ENCODE peak calls at places on chromosomes 6 and 20, in ten cellular contexts. J, L, K, V, E, O, A, B, N and H are unnamed samples.

GRCh38 chr6:9085054-9085746 is 649.9 kb upstream of the SLC35B3 start:
- DNase-seq in J (no peak), O (no peak), E (no peak), L (no peak), K (no peak), V (no peak), A (no peak), N (no peak), B (no peak), H (no peak)

GRCh38 chr6:169312658-169313346 is 59.2 kb upstream of the THBS2 start:
- DNase-seq in A (no peak), V (no peak), N (no peak), E (no peak), K (no peak), B (no peak), J (no peak), O (no peak), L (no peak), H (no peak)

GRCh38 chr6:41560440-41561192 is 14.4 kb downstream of the FOXP4 start:
- DNase-seq in N (peak), V (no peak), E (peak), J (peak), K (peak), A (peak), L (no peak), O (no peak), B (peak), H (no peak)

GRCh38 chr6:26487466-26487865 is 12.6 kb upstream of the BTN1A1 start:
- DNase-seq in V (no peak), N (no peak), O (no peak), L (no peak), E (no peak), A (no peak), K (no peak), B (no peak), J (no peak), H (no peak)

GRCh38 chr20:48338717-48339116 is 489.1 kb downstream of the PREX1 start:
- DNase-seq in B (peak), A (no peak), J (no peak), V (peak), O (no peak), N (no peak), K (no peak), L (peak), E (no peak), H (no peak)

GRCh38 chr6:119467478-119468081 is 118.0 kb upstream of the MAN1A1 start:
- DNase-seq in N (no peak), O (no peak), K (no peak), J (no peak), B (peak), V (peak), L (peak), E (no peak), A (no peak), H (no peak)

GRCh38 chr6:77786935-77787629 is 134.2 kb downstream of the MEI4 start:
- DNase-seq in A (no peak), O (no peak), J (no peak), B (no peak), L (no peak), V (no peak), K (no peak), E (no peak), N (no peak), H (no peak)

GRCh38 chr6:51568771-51569170 is 518.6 kb downstream of the PKHD1 start:
- DNase-seq in L (no peak), A (no peak), O (no peak), J (no peak), B (no peak), V (no peak), N (no peak), K (no peak), E (no peak), H (no peak)

GRCh38 chr6:16028966-16029365 is 99.9 kb upstream of the MYLIP start:
- DNase-seq in K (no peak), V (no peak), A (no peak), L (no peak), J (no peak), B (no peak), O (no peak), E (no peak), N (no peak), H (no peak)

GRCh38 chr20:23156170-23156841 is 70.2 kb upstream of the CD93 start:
- DNase-seq in K (no peak), O (peak), E (no peak), J (no peak), N (no peak), A (no peak), V (no peak), L (peak), B (peak), H (no peak)

GRCh38 chr6:130143709-130144108 is 79.0 kb downstream of the SAMD3 start:
- DNase-seq in O (no peak), V (no peak), J (no peak), E (no peak), N (no peak), K (no peak), L (no peak), A (no peak), B (peak), H (no peak)

GRCh38 chr6:4687656-4687988 is 88.6 kb upstream of the CDYL start:
- DNase-seq in B (no peak), V (no peak), N (no peak), L (no peak), O (no peak), A (no peak), E (no peak), J (no peak), K (no peak), H (no peak)

GRCh38 chr6:109445382-109445781 is 4.9 kb downstream of the SMPD2 start:
- DNase-seq in J (no peak), B (no peak), E (no peak), L (no peak), K (no peak), O (no peak), A (no peak), V (no peak), N (no peak), H (no peak)

GRCh38 chr6:142414462-142414861 is 112.7 kb downstream of the ADGRG6 start:
- DNase-seq in B (no peak), A (no peak), O (no peak), N (no peak), J (no peak), V (no peak), L (no peak), E (no peak), K (no peak), H (no peak)

GRCh38 chr6:108556864-108557493 is 3.7 kb upstream of the FOXO3 start:
- DNase-seq in L (peak), B (no peak), E (no peak), O (no peak), N (no peak), V (peak), K (peak), J (no peak), A (peak), H (no peak)

GRCh38 chr6:109610555-109610954 is 80.4 kb downstream of the AK9 start:
- DNase-seq in E (no peak), A (no peak), V (no peak), K (no peak), B (no peak), O (no peak), J (no peak), L (peak), N (no peak), H (no peak)

GRCh38 chr6:42138630-42139619 is 3.5 kb downstream of the C6orf132 start:
- DNase-seq in V (no peak), O (no peak), E (no peak), B (no peak), J (no peak), L (no peak), K (no peak), N (no peak), A (no peak), H (no peak)

GRCh38 chr6:11050735-11051134 is 6.6 kb upstream of the ELOVL2 start:
- DNase-seq in N (no peak), B (peak), A (no peak), J (no peak), E (no peak), K (no peak), O (no peak), V (no peak), L (peak), H (no peak)

GRCh38 chr20:57281900-57282299 is 15.5 kb upstream of the BMP7 start:
- DNase-seq in K (no peak), E (no peak), O (no peak), N (no peak), J (no peak), A (no peak), B (no peak), V (no peak), L (no peak), H (no peak)

GRCh38 chr6:53433617-53434285 is 85.0 kb upstream of the ELOVL5 start:
- DNase-seq in A (no peak), E (no peak), B (no peak), V (no peak), K (no peak), N (no peak), L (no peak), J (no peak), O (no peak), H (no peak)

GRCh38 chr6:101129851-101130250 is 248.7 kb upstream of the ASCC3 start:
- DNase-seq in J (no peak), N (no peak), E (no peak), B (no peak), A (no peak), V (no peak), O (no peak), L (no peak), K (no peak), H (no peak)

GRCh38 chr6:166503167-166503744 is 83.2 kb downstream of the RAMACL start:
- DNase-seq in B (no peak), A (no peak), E (no peak), J (no peak), N (no peak), O (no peak), L (no peak), K (no peak), V (no peak), H (no peak)

GRCh38 chr6:49070411-49070810 is 392.6 kb downstream of the MMUT start:
- DNase-seq in B (no peak), O (no peak), N (no peak), V (no peak), L (no peak), K (no peak), E (no peak), A (no peak), J (no peak), H (no peak)

GRCh38 chr6:72321741-72322140 is 300.1 kb upstream of the KCNQ5 start:
- DNase-seq in O (no peak), B (peak), A (no peak), K (no peak), L (peak), J (no peak), V (peak), E (no peak), N (no peak), H (no peak)

GRCh38 chr20:53331151-53331973 is 262.3 kb downstream of the ZNF217 start:
- DNase-seq in E (no peak), N (peak), V (no peak), J (no peak), A (no peak), K (no peak), B (peak), L (peak), O (no peak), H (no peak)

GRCh38 chr20:22575737-22576136 is 8.6 kb downstream of the FOXA2 start:
- DNase-seq in J (no peak), A (no peak), O (no peak), B (no peak), E (no peak), V (no peak), L (no peak), N (no peak), K (no peak), H (no peak)

GRCh38 chr6:88287696-88288095 is 121.5 kb upstream of the CNR1 start:
- DNase-seq in A (no peak), N (no peak), E (no peak), O (no peak), B (no peak), L (no peak), V (no peak), J (no peak), K (no peak), H (no peak)

GRCh38 chr20:49573900-49574416 is 6.0 kb upstream of the PTGIS start:
- DNase-seq in A (no peak), N (peak), O (no peak), K (peak), E (no peak), L (no peak), V (no peak), J (no peak), B (no peak), H (no peak)

GRCh38 chr6:35729722-35730121 is 7.1 kb upstream of the ARMC12 start:
- DNase-seq in K (no peak), J (no peak), L (no peak), E (no peak), N (no peak), O (no peak), A (no peak), B (no peak), V (no peak), H (no peak)

GRCh38 chr20:25220021-25220730 is 24.7 kb downstream of the ENTPD6 start:
- DNase-seq in K (no peak), E (peak), B (peak), V (no peak), L (no peak), J (no peak), O (no peak), N (no peak), A (no peak), H (no peak)

GRCh38 chr6:134534708-134535149 is 216.8 kb upstream of the SGK1 start:
- DNase-seq in L (no peak), O (no peak), K (no peak), E (no peak), J (no peak), B (peak), V (no peak), N (no peak), A (no peak), H (no peak)

GRCh38 chr20:1185781-1186334 is 1.1 kb upstream of the TMEM74B start:
- DNase-seq in K (no peak), J (no peak), N (peak), E (peak), B (peak), L (peak), A (peak), O (no peak), V (no peak), H (peak)

GRCh38 chr6:162856885-162857284 is 129.1 kb downstream of the PACRG start:
- DNase-seq in E (no peak), B (peak), K (no peak), O (no peak), A (peak), N (no peak), V (peak), J (no peak), L (peak), H (peak)

GRCh38 chr6:35568967-35569606 is 56.4 kb upstream of the TULP1 start:
- DNase-seq in K (no peak), L (peak), J (peak), A (peak), O (no peak), E (no peak), N (peak), V (no peak), B (peak), H (peak)

GRCh38 chr20:35551485-35551884 is 9.6 kb downstream of the ERGIC3 start:
- DNase-seq in B (no peak), E (no peak), A (no peak), V (no peak), K (no peak), L (no peak), O (no peak), N (no peak), J (no peak), H (no peak)

GRCh38 chr6:39602590-39603319 is 122.5 kb downstream of the KIF6 start:
- DNase-seq in N (no peak), L (no peak), E (no peak), K (no peak), V (no peak), B (no peak), O (no peak), A (no peak), J (peak), H (no peak)

GRCh38 chr6:1689141-1689540 is 79.4 kb downstream of the FOXC1 start:
- DNase-seq in A (no peak), N (no peak), V (no peak), L (no peak), B (no peak), O (no peak), E (no peak), K (no peak), J (no peak), H (no peak)

GRCh38 chr6:1688396-1688795 is 78.7 kb downstream of the FOXC1 start:
- DNase-seq in J (no peak), K (no peak), L (no peak), E (no peak), O (no peak), A (no peak), V (no peak), B (no peak), N (no peak), H (no peak)

GRCh38 chr6:1687402-1687801 is 77.7 kb downstream of the FOXC1 start:
- DNase-seq in J (no peak), E (no peak), A (no peak), N (no peak), K (no peak), V (no peak), B (no peak), L (no peak), O (no peak), H (no peak)

DNA sequence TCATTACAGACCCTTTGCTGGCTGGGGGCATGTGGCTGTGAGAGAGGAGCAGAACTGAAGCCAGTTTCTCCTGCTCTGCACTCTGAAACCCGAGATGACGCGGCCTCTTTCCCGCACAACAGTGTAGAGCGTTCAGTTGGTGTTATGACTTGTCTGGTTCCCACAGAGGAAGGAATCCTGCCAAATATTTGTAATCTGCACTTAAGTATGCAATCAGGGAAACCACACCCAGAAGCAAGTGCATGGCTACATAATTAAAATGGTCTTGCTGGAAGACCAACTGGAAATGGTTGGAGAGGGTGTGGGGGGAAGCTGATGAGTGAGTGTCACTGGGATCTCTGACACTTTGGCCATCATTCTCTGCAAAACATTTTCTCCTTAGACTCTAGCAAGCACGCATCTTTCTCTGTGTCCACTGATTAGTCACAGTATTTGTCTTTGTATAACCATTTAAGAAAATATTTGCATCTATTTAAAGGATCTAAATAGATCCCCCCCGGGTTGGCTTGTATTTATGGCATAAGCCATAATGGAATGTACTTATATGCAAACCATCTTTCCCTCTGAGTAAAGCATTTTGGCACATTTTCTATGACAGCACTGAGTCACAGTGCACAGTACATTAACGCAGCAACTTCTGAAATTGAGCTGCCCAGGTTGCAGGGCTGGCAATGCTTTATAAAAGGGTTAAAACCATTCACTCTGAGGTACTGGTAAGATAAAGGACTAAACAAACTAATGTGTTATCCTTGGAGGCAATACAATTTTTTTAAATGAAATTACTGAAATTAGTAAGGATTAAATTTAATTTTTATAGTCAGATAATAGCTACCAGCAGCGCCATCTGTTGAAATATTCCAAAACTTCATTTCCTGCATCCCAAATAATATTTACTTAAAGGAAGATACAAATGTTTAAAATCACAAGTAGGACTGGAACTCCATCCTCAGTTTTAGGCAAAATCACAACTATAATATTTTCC is 76.7 kb downstream of the FOXC1 start:
- DNase-seq in J (peak), V (peak), O (no peak), E (no peak), A (no peak), B (peak), L (peak), N (peak), K (no peak), H (no peak)
- TF ChIP-seq CTCF in J (no peak), V (peak), O (no peak), E (no peak), A (peak), B (peak), L (peak), N (peak), K (no peak), H (peak)

DNA sequence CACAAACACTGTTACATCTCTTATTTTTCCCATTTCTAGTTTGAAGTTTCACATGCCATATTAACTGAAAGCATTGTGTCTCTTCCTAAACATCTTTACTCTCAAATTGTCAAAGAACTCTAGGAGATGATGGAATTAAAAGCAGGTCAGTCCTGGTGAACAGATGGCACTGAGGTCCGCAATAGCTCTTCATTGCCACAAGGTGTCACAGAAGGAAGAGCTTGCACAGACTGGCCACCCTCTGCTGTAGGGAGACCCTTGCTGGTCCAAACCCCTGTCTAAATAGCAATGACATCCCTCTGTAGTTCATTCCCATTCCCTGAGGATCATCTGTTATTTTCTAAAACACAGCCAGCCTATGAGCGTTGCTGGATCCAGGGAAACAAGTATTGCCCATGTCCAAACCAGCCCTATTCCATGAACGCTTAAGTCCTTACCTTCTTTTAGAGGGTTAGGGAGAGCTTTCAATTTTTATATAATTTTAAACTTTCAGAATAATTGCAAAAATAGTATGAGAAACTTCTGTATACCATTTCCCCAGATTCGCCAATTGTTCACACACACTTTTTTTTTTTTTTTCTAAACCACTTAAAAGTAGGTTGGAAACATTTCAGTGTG is 10.1 kb upstream of the HDAC2 start:
- DNase-seq in J (no peak), B (peak), A (peak), K (no peak), E (no peak), V (no peak), N (no peak), L (no peak), O (no peak), H (peak)
- TF ChIP-seq CTCF in J (no peak), B (peak), A (peak), K (no peak), E (peak), V (peak), N (peak), L (peak), O (no peak), H (peak)

GRCh38 chr20:10761232-10761631 is 87.4 kb upstream of the JAG1 start:
- DNase-seq in O (no peak), E (no peak), V (peak), L (peak), J (no peak), B (peak), N (no peak), K (no peak), A (no peak), H (no peak)

GRCh38 chr20:10761786-10762185 is 88.0 kb upstream of the JAG1 start:
- DNase-seq in E (no peak), V (no peak), O (no peak), A (no peak), K (no peak), L (peak), J (no peak), N (no peak), B (peak), H (no peak)

GRCh38 chr20:10754809-10755208 is 81.0 kb upstream of the JAG1 start:
- DNase-seq in L (no peak), A (no peak), V (no peak), J (no peak), E (no peak), K (no peak), O (no peak), B (no peak), N (no peak), H (no peak)

GRCh38 chr20:10762216-10762615 is 88.4 kb upstream of the JAG1 start:
- DNase-seq in A (no peak), V (no peak), E (no peak), K (no peak), L (no peak), B (no peak), O (no peak), N (no peak), J (no peak), H (no peak)

DNA sequence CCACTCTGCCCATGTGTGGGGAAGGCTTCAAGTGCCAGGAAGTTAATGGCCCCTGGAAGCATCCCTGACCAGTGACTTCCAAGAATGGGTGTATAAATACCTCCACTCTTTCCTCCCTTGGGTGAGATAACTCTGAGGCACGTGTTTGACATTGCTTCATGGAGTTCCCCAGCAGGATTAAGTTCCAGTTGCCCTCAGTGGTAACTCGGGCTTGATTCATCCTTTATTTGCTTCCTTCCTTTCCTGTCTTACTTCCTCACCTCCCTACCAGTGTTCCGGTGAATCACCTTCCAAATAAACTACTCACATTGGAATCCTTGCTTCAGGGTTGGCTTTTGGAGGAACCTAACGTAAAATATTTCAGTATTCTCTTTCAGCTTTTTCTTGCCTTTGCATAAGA is 84.6 kb upstream of the JAG1 start:
- DNase-seq in N (no peak), B (no peak), L (no peak), J (no peak), E (no peak), O (no peak), V (no peak), K (no peak), A (no peak), H (no peak)
- TF ChIP-seq CTCF in N (no peak), B (no peak), L (no peak), J (no peak), E (no peak), O (no peak), V (no peak), K (no peak), A (no peak), H (no peak)

GRCh38 chr6:158799051-158799792 is 19.9 kb downstream of the EZR start:
- DNase-seq in V (no peak), L (peak), E (no peak), A (no peak), O (no peak), J (no peak), N (no peak), K (no peak), B (peak), H (no peak)
- TF ChIP-seq CTCF in V (no peak), L (peak), E (no peak), A (no peak), O (no peak), J (no peak), N (no peak), K (no peak), B (peak), H (no peak)